ENCODE peak calls at places on chromosomes 5 and 9, in four cellular contexts. V is neuronal stem cell, H is SK-N-SH, C is MM.1S. U is an unnamed sample.

GRCh38 chr9:136197930-136198604 is 6.9 kb downstream of the LHX3 start:
- DNase-seq in V (no peak), H (no peak), C (no peak), U (no peak)

GRCh38 chr5:113489299-113489698 is 1.0 kb upstream of the MCC start:
- DNase-seq in V (no peak), C (peak; percentile 46), H (peak; percentile 22), U (peak; percentile 97)

GRCh38 chr5:151278845-151279244 is 24.7 kb downstream of the SLC36A3 start:
- DNase-seq in V (no peak), C (no peak), H (no peak), U (no peak)

GRCh38 chr9:129716091-129716490 is 36.8 kb downstream of the PTGES start:
- DNase-seq in C (no peak), V (no peak), H (no peak), U (peak; percentile 85)

GRCh38 chr9:99426443-99426842 is 204.4 kb downstream of the SEC61B start:
- DNase-seq in V (no peak), H (no peak), C (no peak), U (no peak)

GRCh38 chr5:9361835-9362234 is 184.0 kb downstream of the SEMA5A start:
- DNase-seq in H (peak; percentile 17), V (peak; percentile 64), C (peak; percentile 99), U (peak; percentile 41)

GRCh38 chr9:33289501-33289900 is 815 bp upstream of the NFX1 start:
- DNase-seq in C (no peak), H (peak; percentile 38), V (no peak), U (peak; percentile 19)

GRCh38 chr9:113221800-113222481 is 597 bp downstream of the SLC31A1 start:
- DNase-seq in C (no peak), V (peak; percentile 1), H (peak; percentile 22), U (no peak)

GRCh38 chr9:122389195-122389594 is 18.4 kb downstream of the PTGS1 start:
- DNase-seq in H (no peak), C (no peak), V (no peak), U (no peak)

GRCh38 chr5:179409806-179410205 is 64.5 kb upstream of the ADAMTS2 start:
- DNase-seq in C (no peak), H (no peak), V (no peak), U (no peak)

GRCh38 chr5:179858241-179858585 is 404 bp downstream of the MRNIP start:
- DNase-seq in H (peak; percentile 72), C (peak; percentile 47), V (no peak), U (peak; percentile 68)

GRCh38 chr9:37963936-37964739 is 60.2 kb upstream of the SLC25A51 start:
- DNase-seq in H (no peak), V (no peak), C (no peak), U (peak; percentile 97)

GRCh38 chr5:168649306-168649705 is 70.1 kb upstream of the PANK3 start:
- DNase-seq in V (no peak), H (no peak), C (no peak), U (no peak)

GRCh38 chr9:78074385-78075291 is 43.0 kb upstream of the GNAQ start:
- DNase-seq in V (no peak), H (no peak), C (no peak), U (no peak)

GRCh38 chr5:88837817-88838216 is 45.2 kb downstream of the MEF2C start:
- DNase-seq in H (no peak), V (no peak), C (no peak), U (no peak)

GRCh38 chr9:115597330-115597729 is 479.4 kb upstream of the TNC start:
- DNase-seq in V (no peak), C (no peak), H (no peak), U (peak; percentile 36)

GRCh38 chr5:17269201-17269600 is 51.8 kb downstream of the BASP1 start:
- DNase-seq in C (no peak), V (no peak), H (no peak), U (no peak)

GRCh38 chr5:17272111-17272510 is 54.7 kb downstream of the BASP1 start:
- DNase-seq in H (no peak), V (no peak), C (no peak), U (no peak)

GRCh38 chr5:17265041-17265440 is 47.6 kb downstream of the BASP1 start:
- DNase-seq in V (no peak), C (no peak), H (no peak), U (no peak)

GRCh38 chr5:17267099-17267498 is 49.7 kb downstream of the BASP1 start:
- DNase-seq in C (no peak), V (no peak), H (no peak), U (no peak)
- H3K9ac ChIP-seq in C (no peak overlapping the region), V (no peak overlapping the region), H (no peak overlapping the region), U (no peak overlapping the region)

DNA sequence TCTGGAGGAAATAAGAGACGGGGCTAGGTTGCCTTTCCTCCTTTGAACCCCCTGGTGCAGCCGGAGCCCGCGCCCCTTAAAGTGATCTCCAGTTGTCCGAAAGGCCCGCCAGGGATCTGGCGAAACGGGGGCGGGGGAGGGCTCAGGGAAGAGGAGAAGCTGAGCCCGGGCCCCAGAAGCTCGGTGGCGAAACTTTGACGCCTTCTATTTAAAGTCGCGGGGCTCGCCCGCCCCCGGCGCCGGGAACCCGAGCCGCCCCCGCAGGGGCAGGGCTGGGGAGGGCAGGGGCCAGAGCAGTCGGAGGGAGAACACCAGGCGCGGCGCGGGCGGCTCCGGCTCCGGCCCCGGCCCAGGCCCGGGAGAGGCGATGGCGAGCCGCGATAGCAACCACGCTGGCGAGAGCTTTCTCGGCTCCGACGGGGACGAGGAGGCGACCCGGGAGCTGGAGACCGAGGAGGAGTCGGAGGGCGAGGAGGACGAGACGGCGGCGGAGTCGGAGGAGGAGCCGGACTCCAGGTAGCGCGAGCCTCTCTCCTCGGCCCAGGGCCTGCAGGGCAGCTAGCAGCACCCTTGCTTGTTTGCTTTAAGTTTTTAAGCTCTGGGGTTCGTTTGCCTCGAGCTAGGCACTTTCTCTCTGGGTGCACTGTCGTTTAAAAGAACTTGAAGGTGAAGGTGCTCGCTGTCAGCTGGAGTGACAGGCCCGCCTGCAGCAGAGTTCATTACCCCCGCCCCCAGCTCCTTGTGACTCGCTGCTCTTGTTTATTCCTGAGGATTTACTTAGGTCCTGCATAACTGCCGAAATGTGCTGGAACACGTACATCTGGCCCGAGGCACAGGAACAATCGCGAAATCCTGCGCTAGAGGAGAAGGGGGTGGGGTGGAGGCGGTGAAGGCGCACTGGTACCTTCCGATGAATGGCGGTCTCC is at the start of gene CMYA5:
- DNase-seq in H (no peak), V (peak; percentile 21), C (no peak), U (peak; percentile 74)
- H3K4me3 ChIP-seq in H (no peak within 1 kb of the TSS), V (peak within 1 kb of the TSS; percentile 76), C (no peak within 1 kb of the TSS), U (peak within 1 kb of the TSS; percentile 82)

GRCh38 chr9:40928803-40929487 is 199.5 kb downstream of the FOXD4L6 start:
- DNase-seq in V (no peak), H (no peak), C (no peak), U (no peak)
- H3K9me3 ChIP-seq in V (no peaks in the 10 kb centered on the region), H (no peaks in the 10 kb centered on the region), C (no peaks in the 10 kb centered on the region), U (peaks cover 56% of the 10 kb centered on the region)

DNA sequence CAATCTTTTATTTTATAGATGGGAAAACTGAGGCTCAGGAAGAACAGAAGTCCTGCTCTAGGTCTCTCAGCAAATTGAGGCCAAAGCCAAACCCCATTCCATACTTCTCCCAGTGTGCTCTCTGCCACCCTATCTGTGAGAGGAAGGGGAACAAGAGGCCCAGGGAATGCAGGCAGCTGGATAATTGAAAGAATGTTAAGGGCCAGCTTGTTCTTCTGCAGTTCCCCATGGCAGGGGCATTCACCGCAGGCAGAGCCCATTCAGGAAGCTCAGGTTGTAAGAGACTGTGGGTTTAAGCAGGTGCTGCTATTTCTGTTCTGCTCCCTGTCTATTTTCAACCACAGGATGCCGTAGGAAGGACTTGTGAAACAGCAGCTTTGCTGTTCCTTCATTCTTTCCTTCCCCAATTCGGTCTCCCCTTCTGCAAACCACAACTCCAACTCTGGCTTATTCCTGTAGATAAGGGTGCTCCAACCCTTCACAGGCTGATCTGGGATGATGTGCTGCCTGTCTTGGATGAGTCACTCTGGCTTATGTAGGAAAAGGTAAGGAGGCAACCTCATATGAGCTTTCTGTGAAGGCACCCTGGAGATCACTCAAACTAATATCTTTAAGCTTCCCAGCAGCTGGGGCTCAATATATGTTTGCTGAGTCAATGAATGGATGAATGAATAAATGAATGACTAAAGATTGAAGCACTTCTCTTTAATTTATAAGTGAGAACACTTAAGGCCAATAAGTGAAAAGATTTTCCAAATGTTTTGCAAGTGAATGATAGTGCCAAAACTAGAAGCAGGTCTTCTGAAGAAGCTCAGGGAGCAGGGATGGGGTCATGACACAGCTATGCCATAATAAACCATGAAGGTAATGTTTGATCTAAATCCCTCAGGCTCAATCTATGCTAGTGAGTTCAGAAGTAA is 377.6 kb downstream of the BRINP1 start:
- DNase-seq in H (no peak), V (no peak), C (no peak), U (no peak)
- H3K9ac ChIP-seq in H (no peak overlapping the region), V (no peak overlapping the region), C (no peak overlapping the region), U (no peak overlapping the region)

DNA sequence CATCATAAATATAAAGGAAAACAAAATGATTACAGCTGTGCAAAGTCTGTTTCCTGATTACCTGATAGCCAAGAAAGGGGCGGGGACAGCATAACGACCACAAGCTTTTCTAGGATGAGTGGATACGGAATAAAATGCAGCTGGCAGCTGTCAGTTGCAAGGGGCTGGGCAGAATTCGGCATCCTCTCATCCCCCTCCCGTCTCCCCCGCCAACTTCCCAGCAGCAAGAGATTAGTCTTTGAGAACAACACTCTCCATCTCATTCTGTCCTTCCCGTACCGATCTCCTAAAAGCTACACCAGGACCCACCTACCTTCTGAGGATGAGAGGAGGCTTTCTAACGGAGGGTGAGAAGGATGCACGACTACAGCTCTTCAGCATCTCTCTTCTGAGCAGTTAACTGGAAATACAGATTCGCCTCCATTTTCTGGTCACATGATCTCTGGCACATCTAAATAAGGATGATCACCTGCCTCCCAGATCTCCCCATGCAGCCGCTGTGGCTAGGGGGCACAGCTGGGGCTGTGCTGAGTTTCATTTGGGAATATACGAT is 72.4 kb upstream of the PCA3 start:
- DNase-seq in C (no peak), H (no peak), V (no peak), U (no peak)
- H3K4me3 ChIP-seq in C (no peak overlapping the region), H (peak overlapping the region; percentile 46), V (peak overlapping the region; percentile 77), U (no peak overlapping the region)

GRCh38 chr5:157651011-157651611 is 1.1 kb downstream of the SOX30 start:
- DNase-seq in C (no peak), H (no peak), V (no peak), U (no peak)
- H3K9me3 ChIP-seq in C (no peaks in the 10 kb centered on the region), H (no peaks in the 10 kb centered on the region), V (peaks cover 19% of the 10 kb centered on the region), U (peaks cover 31% of the 10 kb centered on the region)

GRCh38 chr5:51383494-51384081 is 340 bp downstream of the ISL1 start:
- DNase-seq in V (peak; percentile 30), C (no peak), H (peak; percentile 23), U (no peak)

GRCh38 chr5:51380603-51381207 is 2.5 kb upstream of the ISL1 start:
- DNase-seq in V (peak; percentile 60), H (peak; percentile 46), C (peak; percentile 54), U (peak; percentile 43)

GRCh38 chr5:51382759-51383493 is at the start of gene ISL1:
- DNase-seq in C (no peak), H (peak; percentile 88), V (peak; percentile 91), U (peak; percentile 82)

GRCh38 chr5:51381801-51382507 is 1.3 kb upstream of the ISL1 start:
- DNase-seq in V (peak; percentile 20), C (no peak), H (peak; percentile 26), U (no peak)

DNA sequence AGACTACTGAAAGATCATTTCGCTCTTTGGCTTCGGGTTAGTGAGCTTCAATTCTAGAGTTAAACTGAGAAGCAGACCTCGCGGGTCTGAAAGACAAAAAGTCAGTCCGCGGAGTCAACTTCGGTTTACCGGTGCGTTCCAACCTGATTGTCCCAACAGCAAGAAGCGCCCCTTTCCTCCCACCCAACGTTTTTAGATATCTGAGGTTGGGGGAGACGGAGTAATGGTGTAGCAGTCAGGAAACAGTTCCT is 815 bp upstream of the ISL1 start:
- DNase-seq in H (no peak), V (peak; percentile 35), C (no peak), U (no peak)
- H3K9ac ChIP-seq in H (peak overlapping the region; percentile 79), V (no peak overlapping the region), C (no peak overlapping the region), U (no peak overlapping the region)

GRCh38 chr5:172280937-172281336 is 2.6 kb downstream of the UBTD2 start:
- DNase-seq in H (no peak), V (no peak), C (no peak), U (peak; percentile 94)
- H3K4me3 ChIP-seq in H (no peak overlapping the region), V (no peak overlapping the region), C (no peak overlapping the region), U (peak overlapping the region; percentile 88)

U was measured in adipocyte.